ENCODE peak calls at places on chromosome 14, in seven cellular contexts. A, F, H, W, Y, M and B are unnamed samples.

GRCh38 chr14:23580152-23580926 is 1.7 kb upstream of the JPH4 start:
- DNase-seq in A (no peak), Y (peak; percentile 60), M (no peak), H (no peak), W (no peak), F (peak; percentile 32), B (no peak)

GRCh38 chr14:101243587-101244338 is 317.5 kb upstream of the DIO3 start:
- DNase-seq in M (no peak), Y (no peak), W (no peak), A (no peak), F (peak; percentile 70), H (no peak), B (no peak)

GRCh38 chr14:21978184-21978998 is 304.8 kb upstream of the OR4E1 start:
- DNase-seq in W (peak; percentile 59), F (no peak), H (peak; percentile 85), M (peak; percentile 35), Y (no peak), A (no peak), B (peak; percentile 59)

GRCh38 chr14:55065411-55065810 is 14.0 kb downstream of the MAPK1IP1L start:
- DNase-seq in M (no peak), F (no peak), Y (no peak), W (no peak), A (no peak), H (no peak), B (no peak)

GRCh38 chr14:99437706-99438105 is 43.0 kb downstream of the SETD3 start:
- DNase-seq in Y (no peak), W (no peak), M (no peak), F (no peak), H (no peak), A (no peak), B (no peak)

GRCh38 chr14:20387577-20387976 is 25.7 kb downstream of the TEP1 start:
- DNase-seq in M (no peak), W (no peak), Y (no peak), A (no peak), F (peak; percentile 18), H (no peak), B (peak; percentile 45)

GRCh38 chr14:93717968-93718320 is 70.3 kb downstream of the PRIMA1 start:
- DNase-seq in M (no peak), W (no peak), H (no peak), Y (no peak), A (no peak), F (no peak), B (no peak)

GRCh38 chr14:89165189-89165809 is 251.7 kb downstream of the FOXN3 start:
- DNase-seq in F (no peak), H (no peak), W (no peak), M (no peak), A (no peak), Y (no peak), B (peak; percentile 49)

GRCh38 chr14:50943943-50944646 is at the start of gene PYGL:
- DNase-seq in W (peak; percentile 77), F (peak; percentile 93), A (peak; percentile 39), H (peak; percentile 89), Y (peak; percentile 98), M (peak; percentile 44), B (peak; percentile 82)

GRCh38 chr14:77088219-77088618 is 9.8 kb upstream of the CIPC start:
- DNase-seq in W (peak; percentile 81), F (no peak), A (no peak), M (peak; percentile 23), H (peak; percentile 100), Y (no peak), B (no peak)

GRCh38 chr14:62670526-62670925 is 374.7 kb downstream of the KCNH5 start:
- DNase-seq in M (no peak), Y (no peak), A (no peak), F (no peak), H (no peak), W (no peak), B (no peak)

GRCh38 chr14:28983279-28983678 is 216.7 kb downstream of the FOXG1 start:
- DNase-seq in M (no peak), W (no peak), Y (no peak), F (no peak), A (no peak), H (no peak), B (no peak)

GRCh38 chr14:88266474-88266873 is 56.6 kb downstream of the KCNK10 start:
- DNase-seq in F (no peak), M (no peak), Y (no peak), H (no peak), W (no peak), A (no peak), B (no peak)

GRCh38 chr14:53840444-53840843 is 116.2 kb downstream of the BMP4 start:
- DNase-seq in Y (no peak), A (peak; percentile 46), H (no peak), W (peak; percentile 55), M (no peak), F (no peak), B (no peak)

DNA sequence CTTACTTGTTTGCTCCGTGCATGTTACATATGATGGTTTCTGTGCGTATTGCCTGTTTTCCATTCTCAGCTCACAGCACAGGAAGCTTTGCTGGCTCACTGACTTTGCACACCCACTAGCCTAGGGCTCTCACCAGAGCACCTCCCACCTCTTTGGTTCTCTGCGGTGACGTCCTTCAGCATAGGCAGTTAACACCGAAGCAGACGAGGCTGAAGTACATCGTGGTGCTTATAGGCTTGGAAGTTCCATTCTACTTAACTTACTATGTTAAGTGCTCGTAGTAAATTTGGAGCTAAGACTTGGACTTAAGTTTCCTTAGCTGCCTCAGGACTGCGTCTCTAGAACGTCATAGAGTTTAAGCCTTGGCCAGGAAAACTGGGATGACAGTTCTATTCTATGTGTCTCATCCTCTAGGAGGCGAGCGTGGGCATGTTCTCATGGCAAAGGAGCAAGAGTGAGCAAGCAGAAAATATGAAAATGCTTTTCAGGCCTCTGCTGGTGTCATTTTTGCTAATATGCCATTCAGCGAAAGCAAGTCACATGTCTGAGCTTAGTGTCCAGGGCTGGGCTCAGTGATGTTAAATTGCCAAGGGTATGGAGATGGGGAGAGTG is 57.4 kb downstream of the NRXN3 start:
- DNase-seq in W (no peak), A (no peak), Y (no peak), M (no peak), H (peak; percentile 55), F (peak; percentile 53), B (no peak)
- TF ChIP-seq CTCF in W (no peak), A (peak; percentile 30), Y (no peak), M (no peak), H (peak; percentile 58), F (no peak), B (no peak)

GRCh38 chr14:72892103-72892878 is 1.6 kb downstream of the DPF3 start:
- DNase-seq in H (peak; percentile 71), A (peak; percentile 34), Y (no peak), M (no peak), F (no peak), W (peak; percentile 27), B (peak; percentile 27)
- TF ChIP-seq CTCF in H (peak; percentile 5), A (no peak), Y (no peak), M (no peak), F (no peak), W (no peak), B (no peak)

DNA sequence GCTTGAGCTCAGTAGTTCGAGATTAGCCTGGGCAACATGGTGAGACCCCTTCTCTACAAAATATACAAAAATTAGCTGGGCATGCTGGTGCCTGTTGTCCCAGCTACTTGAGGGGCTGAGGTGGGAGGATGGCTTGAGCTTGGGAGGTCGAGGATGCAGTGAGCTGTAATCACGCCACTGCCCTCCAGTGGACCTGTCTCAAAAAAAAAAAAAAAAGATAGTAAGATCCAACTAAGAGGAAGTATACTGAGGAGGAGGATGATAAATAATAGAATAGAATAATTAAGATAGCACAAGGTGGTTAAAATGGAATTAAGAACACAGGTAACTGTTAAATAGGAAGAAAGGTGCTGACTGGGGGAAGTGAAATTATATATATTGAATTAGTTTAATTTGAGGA is 37.0 kb upstream of the BAZ1A start:
- DNase-seq in Y (no peak), M (no peak), A (no peak), F (no peak), H (peak; percentile 45), W (no peak), B (no peak)
- TF ChIP-seq CTCF in Y (no peak), M (no peak), A (peak; percentile 32), F (no peak), H (peak; percentile 53), W (no peak), B (no peak)

GRCh38 chr14:103198429-103199140 is 75.3 kb downstream of the TNFAIP2 start:
- DNase-seq in W (no peak), H (no peak), Y (no peak), F (no peak), A (peak; percentile 17), M (no peak), B (no peak)
- TF ChIP-seq CTCF in W (no peak), H (no peak), Y (no peak), F (no peak), A (no peak), M (no peak), B (no peak)

DNA sequence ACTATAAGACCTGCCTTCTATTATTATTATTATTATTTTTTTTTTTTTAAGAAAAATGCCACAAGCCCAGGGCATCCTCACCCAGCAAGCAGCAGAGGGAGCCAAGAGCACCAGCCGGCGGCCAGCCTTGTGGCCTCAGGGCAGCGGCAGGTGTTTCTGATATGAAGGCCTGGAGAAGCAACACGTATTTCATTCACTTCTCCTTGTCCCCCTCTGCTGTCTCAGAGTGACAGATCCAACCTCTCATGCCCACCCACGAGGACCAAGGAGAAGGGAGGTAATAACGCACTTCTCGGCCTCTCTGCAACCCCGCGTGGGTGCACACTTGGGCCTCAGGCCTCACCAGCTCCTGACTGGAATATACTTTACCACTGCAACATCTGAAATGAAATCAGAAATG is 25.4 kb downstream of the CDC42BPB start:
- DNase-seq in M (no peak), Y (no peak), H (peak; percentile 48), W (peak; percentile 71), A (no peak), F (no peak), B (no peak)
- TF ChIP-seq CTCF in M (peak; percentile 31), Y (no peak), H (peak; percentile 42), W (peak; percentile 14), A (peak; percentile 22), F (no peak), B (no peak)

GRCh38 chr14:45716506-45716905 is 463.5 kb upstream of the MIS18BP1 start:
- DNase-seq in H (peak; percentile 72), Y (no peak), A (no peak), W (no peak), F (no peak), M (no peak), B (no peak)
- TF ChIP-seq CTCF in H (peak; percentile 55), Y (no peak), A (peak; percentile 65), W (no peak), F (no peak), M (peak; percentile 7), B (no peak)

DNA sequence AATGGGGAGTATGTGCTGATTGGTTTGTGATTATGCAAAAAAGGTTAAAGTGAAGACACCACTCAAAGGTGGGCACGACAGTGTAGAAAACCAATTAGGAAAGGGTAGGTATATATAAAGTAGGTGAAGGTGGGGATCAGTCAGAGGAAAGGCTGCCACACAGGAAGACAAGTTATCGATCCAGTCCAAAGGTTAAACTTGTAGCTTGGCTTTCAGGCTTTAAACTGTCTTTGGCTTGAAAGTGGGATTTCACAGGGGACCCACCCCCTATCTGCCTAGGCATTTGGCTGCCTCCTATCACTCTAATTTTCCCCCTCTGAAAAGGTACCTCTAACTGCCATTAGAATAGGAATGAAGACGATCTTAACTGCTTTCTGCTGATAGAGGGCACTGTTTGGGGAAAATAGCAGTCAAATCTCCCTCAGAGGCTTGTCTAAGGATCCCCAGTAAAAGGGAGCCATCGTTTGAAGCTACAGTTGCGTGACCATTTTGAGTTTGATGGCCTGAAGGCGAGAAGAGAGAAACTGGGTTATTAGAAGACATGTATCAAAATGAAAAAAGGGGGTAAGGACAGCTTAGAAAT is 250.2 kb downstream of the GPHN start:
- DNase-seq in F (no peak), W (peak; percentile 29), H (peak; percentile 66), Y (no peak), A (no peak), M (no peak), B (no peak)
- TF ChIP-seq CTCF in F (no peak), W (no peak), H (peak; percentile 58), Y (no peak), A (peak; percentile 7), M (no peak), B (peak; percentile 5)